ENCODE peak calls at places on chromosome 19, in five cellular contexts. One of them, this sample, is unnamed.

GRCh38 chr19:18193388-18194207 is 580 bp downstream of the MPV17L2 start:
- DNase-seq in right cardiac atrium: no peak
- DNase-seq in AG10803: no peak
- DNase-seq in dermis blood vessel endothelial cell: no peak
- DNase-seq in T1000: no peak
- DNase-seq in this sample: no peak

GRCh38 chr19:29860492-29860891 is 48.7 kb downstream of the CCNE1 start:
- DNase-seq in right cardiac atrium: no peak
- DNase-seq in AG10803: no peak
- DNase-seq in dermis blood vessel endothelial cell: no peak
- DNase-seq in T1000: no peak
- DNase-seq in this sample: no peak

GRCh38 chr19:18419195-18419698 is at the start of gene SSBP4:
- DNase-seq in right cardiac atrium: peak
- DNase-seq in AG10803: peak
- DNase-seq in dermis blood vessel endothelial cell: peak
- DNase-seq in T1000: peak
- DNase-seq in this sample: peak

GRCh38 chr19:55691561-55692481 is 16.8 kb downstream of the EPN1 start:
- DNase-seq in right cardiac atrium: no peak
- DNase-seq in AG10803: no peak
- DNase-seq in dermis blood vessel endothelial cell: no peak
- DNase-seq in T1000: no peak
- DNase-seq in this sample: peak

GRCh38 chr19:55276720-55277430 is 3.0 kb downstream of the HSPBP1 start:
- DNase-seq in right cardiac atrium: no peak
- DNase-seq in AG10803: no peak
- DNase-seq in dermis blood vessel endothelial cell: no peak
- DNase-seq in T1000: no peak
- DNase-seq in this sample: no peak

GRCh38 chr19:29809795-29810503 is 1.8 kb upstream of the CCNE1 start:
- DNase-seq in right cardiac atrium: no peak
- DNase-seq in AG10803: no peak
- DNase-seq in dermis blood vessel endothelial cell: no peak
- DNase-seq in T1000: no peak
- DNase-seq in this sample: no peak

GRCh38 chr19:10871711-10872550 is 578 bp downstream of the CARM1 start:
- DNase-seq in right cardiac atrium: peak
- DNase-seq in AG10803: no peak
- DNase-seq in dermis blood vessel endothelial cell: peak
- DNase-seq in T1000: no peak
- DNase-seq in this sample: no peak

GRCh38 chr19:42184401-42184861 is 33.0 kb downstream of the DEDD2 start:
- DNase-seq in right cardiac atrium: peak
- DNase-seq in AG10803: peak
- DNase-seq in dermis blood vessel endothelial cell: peak
- DNase-seq in T1000: peak
- DNase-seq in this sample: no peak

GRCh38 chr19:47070756-47071155 is 22.3 kb upstream of the TMEM160 start:
- DNase-seq in right cardiac atrium: no peak
- DNase-seq in AG10803: no peak
- DNase-seq in dermis blood vessel endothelial cell: no peak
- DNase-seq in T1000: no peak
- DNase-seq in this sample: no peak

GRCh38 chr19:37905936-37906867 is at the start of gene WDR87:
- DNase-seq in right cardiac atrium: no peak
- DNase-seq in AG10803: peak
- DNase-seq in dermis blood vessel endothelial cell: peak
- DNase-seq in T1000: no peak
- DNase-seq in this sample: no peak

GRCh38 chr19:3617463-3617862 is 9.1 kb downstream of the CACTIN start:
- DNase-seq in right cardiac atrium: peak
- DNase-seq in AG10803: no peak
- DNase-seq in dermis blood vessel endothelial cell: no peak
- DNase-seq in T1000: no peak
- DNase-seq in this sample: peak

This sample was measured in RWPE2.